ENCODE peak calls at places on chromosome 3, in eight cellular contexts. K, A, R, G, C, L, H and V are unnamed samples.

GRCh38 chr3:143002083-143002712 is 828 bp downstream of the U2SURP start:
- DNase-seq in K (no peak), A (peak; percentile 7), R (peak; percentile 20), G (peak; percentile 57), C (no peak), L (no peak), H (no peak), V (peak; percentile 44)

GRCh38 chr3:146705205-146705604 is 100.1 kb upstream of the PLSCR5 start:
- DNase-seq in K (no peak), A (no peak), R (no peak), G (no peak), C (no peak), L (no peak), H (no peak), V (no peak)

GRCh38 chr3:135348698-135349097 is 553.6 kb downstream of the EPHB1 start:
- DNase-seq in K (no peak), A (no peak), R (no peak), G (no peak), C (no peak), L (no peak), H (no peak), V (no peak)

GRCh38 chr3:150005243-150006102 is 34.8 kb upstream of the PFN2 start:
- DNase-seq in K (no peak), A (no peak), R (peak; percentile 69), G (no peak), C (no peak), L (no peak), H (no peak), V (peak; percentile 44)

GRCh38 chr3:124993462-124993861 is 58.9 kb upstream of the MUC13 start:
- DNase-seq in K (no peak), A (no peak), R (peak; percentile 86), G (no peak), C (no peak), L (no peak), H (no peak), V (no peak)

GRCh38 chr3:194723846-194724618 is 38.3 kb downstream of the FAM43A start:
- DNase-seq in K (no peak), A (no peak), R (no peak), G (no peak), C (no peak), L (no peak), H (no peak), V (no peak)

GRCh38 chr3:117788499-117788898 is 1078.9 kb downstream of the TUSC7 start:
- DNase-seq in K (no peak), A (no peak), R (no peak), G (no peak), C (no peak), L (no peak), H (no peak), V (no peak)

GRCh38 chr3:133979553-133979952 is 50.2 kb downstream of the SLCO2A1 start:
- DNase-seq in K (no peak), A (no peak), R (no peak), G (no peak), C (no peak), L (no peak), H (no peak), V (peak; percentile 10)

GRCh38 chr3:161349529-161350278 is 21.6 kb downstream of the SPTSSB start:
- DNase-seq in K (no peak), A (peak; percentile 23), R (peak; percentile 91), G (peak; percentile 97), C (no peak), L (no peak), H (peak; percentile 31), V (peak; percentile 90)

GRCh38 chr3:51384145-51384729 is 854 bp upstream of the MANF start:
- DNase-seq in K (no peak), A (no peak), R (peak; percentile 39), G (no peak), C (no peak), L (no peak), H (no peak), V (peak; percentile 28)